ENCODE peak calls at places on chromosome 5, in five cellular contexts. N is CD8-positive, alpha-beta T cell; L is cardiac fibroblast; Y is kidney epithelial cell; R is adrenal gland. B is an unnamed sample.

GRCh38 chr5:155019601-155020226 is 6.2 kb downstream of the KIF4B start:
- DNase-seq in N (no peak), L (no peak), Y (no peak), R (no peak), B (no peak)

GRCh38 chr5:133200256-133200655 is 148.4 kb downstream of the HSPA4 start:
- DNase-seq in N (no peak), L (no peak), Y (no peak), R (no peak), B (no peak)

GRCh38 chr5:122192883-122193496 is 63.6 kb downstream of the ZNF474 start:
- DNase-seq in N (no peak), L (peak), Y (peak), R (no peak), B (peak)

GRCh38 chr5:623531-623930 is 11.4 kb downstream of the CEP72 start:
- DNase-seq in N (no peak), L (no peak), Y (no peak), R (no peak), B (no peak)

GRCh38 chr5:127838661-127839060 is 135.5 kb downstream of the CCDC192 start:
- DNase-seq in N (no peak), L (peak), Y (no peak), R (no peak), B (peak)

GRCh38 chr5:64532212-64532611 is 26.4 kb downstream of the RGS7BP start:
- DNase-seq in N (no peak), L (no peak), Y (no peak), R (no peak), B (no peak)

GRCh38 chr5:9209846-9210547 is 335.9 kb downstream of the SEMA5A start:
- DNase-seq in N (no peak), L (no peak), Y (no peak), R (no peak), B (no peak)

GRCh38 chr5:142826741-142827492 is 56.7 kb downstream of the ARHGAP26 start:
- DNase-seq in N (peak), L (peak), Y (peak), R (peak), B (peak)

GRCh38 chr5:28517691-28518090 is 1479.3 kb upstream of the CDH9 start:
- DNase-seq in N (no peak), L (peak), Y (peak), R (no peak), B (no peak)

GRCh38 chr5:37375091-37375490 is 4.0 kb upstream of the WDR70 start:
- DNase-seq in N (no peak), L (no peak), Y (no peak), R (no peak), B (no peak)

GRCh38 chr5:149408252-149409099 is 29.4 kb upstream of the IL17B start:
- DNase-seq in N (no peak), L (no peak), Y (no peak), R (no peak), B (no peak)

GRCh38 chr5:125480901-125481300 is 734.5 kb upstream of the ZNF608 start:
- DNase-seq in N (no peak), L (no peak), Y (no peak), R (no peak), B (no peak)

GRCh38 chr5:81808106-81808505 is 57.2 kb upstream of the SSBP2 start:
- DNase-seq in N (no peak), L (no peak), Y (no peak), R (no peak), B (no peak)

GRCh38 chr5:1099931-1100651 is 11.8 kb downstream of the SLC12A7 start:
- DNase-seq in N (no peak), L (no peak), Y (no peak), R (no peak), B (no peak)

GRCh38 chr5:153775923-153776322 is 262.8 kb downstream of the FAM114A2 start:
- DNase-seq in N (no peak), L (no peak), Y (no peak), R (no peak), B (no peak)

GRCh38 chr5:126645132-126645531 is 44.4 kb downstream of the PHAX start:
- DNase-seq in N (no peak), L (no peak), Y (no peak), R (no peak), B (no peak)

GRCh38 chr5:173760461-173761181 is 127.5 kb upstream of the CPEB4 start:
- DNase-seq in N (no peak), L (no peak), Y (no peak), R (no peak), B (no peak)

GRCh38 chr5:81696418-81697397 is 54.2 kb downstream of the SSBP2 start:
- DNase-seq in N (no peak), L (no peak), Y (no peak), R (no peak), B (no peak)

GRCh38 chr5:10800852-10801251 is 39.8 kb upstream of the DAP start:
- DNase-seq in N (no peak), L (no peak), Y (no peak), R (no peak), B (no peak)

GRCh38 chr5:10797246-10797645 is 36.2 kb upstream of the DAP start:
- DNase-seq in N (no peak), L (peak), Y (no peak), R (no peak), B (no peak)

DNA sequence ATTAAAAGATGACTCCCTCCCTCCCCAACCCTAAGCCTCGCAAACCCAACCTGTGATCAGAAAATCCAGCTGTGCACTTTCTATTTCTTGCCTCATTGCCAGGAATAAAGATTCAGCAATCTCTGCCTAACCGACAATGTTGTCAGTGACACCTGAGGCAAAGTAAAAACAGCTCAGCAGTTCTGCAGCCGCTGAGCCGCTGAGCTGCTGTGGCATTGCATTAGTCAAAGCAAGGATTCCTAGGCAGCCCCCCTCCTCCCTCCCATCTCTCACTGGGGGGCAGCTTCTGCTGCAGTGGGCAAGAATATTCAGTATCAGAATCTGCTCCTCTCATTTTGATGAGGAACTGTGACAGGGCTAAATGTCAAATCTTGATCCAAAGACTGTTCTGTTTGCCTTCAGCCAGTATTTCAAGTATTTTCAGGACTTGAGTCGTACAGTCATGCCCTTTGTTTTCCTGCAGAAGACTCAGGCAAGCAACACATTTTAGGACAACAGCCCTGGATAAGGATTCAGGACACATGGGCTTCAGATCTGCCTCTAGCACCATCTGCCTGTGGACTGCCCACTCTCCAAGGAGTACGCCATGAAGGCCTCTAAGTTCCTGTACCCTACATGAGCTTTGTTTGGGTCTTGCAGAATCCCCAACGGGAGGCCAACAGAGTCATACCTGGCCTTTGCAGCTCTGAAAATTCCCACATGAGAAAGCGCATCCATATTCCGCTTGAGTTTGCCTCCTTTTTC is 41.1 kb upstream of the DAP start:
- DNase-seq in N (no peak), L (peak), Y (no peak), R (peak), B (no peak)
- H3K4me3 ChIP-seq in N (no peak), L (no peak), Y (no peak), R (no peak), B (no peak)

GRCh38 chr5:180115326-180116076 is 43.9 kb upstream of the RNF130 start:
- DNase-seq in N (no peak), L (no peak), Y (no peak), R (peak), B (no peak)

GRCh38 chr5:180117378-180117725 is 45.8 kb upstream of the RNF130 start:
- DNase-seq in N (no peak), L (no peak), Y (no peak), R (no peak), B (no peak)

GRCh38 chr5:180118391-180118791 is 46.8 kb upstream of the RNF130 start:
- DNase-seq in N (no peak), L (no peak), Y (no peak), R (no peak), B (no peak)

GRCh38 chr5:180116077-180116375 is 44.5 kb upstream of the RNF130 start:
- DNase-seq in N (no peak), L (no peak), Y (no peak), R (peak), B (no peak)

GRCh38 chr5:180116441-180117377 is 45.1 kb upstream of the RNF130 start:
- DNase-seq in N (no peak), L (no peak), Y (no peak), R (peak), B (no peak)
- TF ChIP-seq CTCF in N (no peak), L (no peak), Y (peak), R (no peak), B (no peak)

GRCh38 chr5:91182763-91183162 is 200.4 kb downstream of the ARRDC3 start:
- DNase-seq in N (no peak), L (peak), Y (no peak), R (no peak), B (peak)
- H3K4me3 ChIP-seq in N (no peak), L (no peak), Y (no peak), R (no peak), B (no peak)

GRCh38 chr5:74056102-74056788 is 430.2 kb downstream of the ARHGEF28 start:
- DNase-seq in N (no peak), L (no peak), Y (no peak), R (no peak), B (peak)

GRCh38 chr5:74055446-74056097 is 429.6 kb downstream of the ARHGEF28 start:
- DNase-seq in N (no peak), L (no peak), Y (no peak), R (no peak), B (peak)

GRCh38 chr5:74052441-74052840 is 426.4 kb downstream of the ARHGEF28 start:
- DNase-seq in N (no peak), L (no peak), Y (no peak), R (no peak), B (no peak)

GRCh38 chr5:74054139-74054538 is 428.1 kb downstream of the ARHGEF28 start:
- DNase-seq in N (no peak), L (no peak), Y (no peak), R (no peak), B (no peak)

DNA sequence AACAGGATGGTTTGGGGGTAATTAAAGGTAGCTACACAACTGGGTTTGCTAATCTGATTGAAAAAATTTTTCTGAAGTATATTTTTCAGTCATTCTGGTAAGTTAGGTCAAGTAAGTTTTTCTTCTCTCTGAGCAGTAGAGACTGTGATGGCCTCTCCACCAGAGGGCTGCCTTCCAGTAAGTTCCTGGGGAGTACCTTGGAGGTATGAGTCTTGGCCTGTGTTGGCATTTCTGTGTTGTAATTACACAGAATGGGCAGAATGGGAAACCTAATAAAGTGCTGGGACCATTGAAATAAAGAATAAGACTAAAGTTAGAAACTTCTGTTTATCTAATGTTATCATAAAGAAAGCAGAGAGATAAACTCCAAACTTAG is 430.8 kb downstream of the ARHGEF28 start:
- DNase-seq in N (no peak), L (peak), Y (no peak), R (peak), B (peak)
- TF ChIP-seq CTCF in N (no peak), L (peak), Y (peak), R (peak), B (peak)

GRCh38 chr5:134268919-134269318 is 43.0 kb upstream of the PPP2CA start:
- DNase-seq in N (no peak), L (no peak), Y (no peak), R (no peak), B (no peak)

GRCh38 chr5:134268019-134268601 is 42.2 kb upstream of the PPP2CA start:
- DNase-seq in N (no peak), L (no peak), Y (no peak), R (no peak), B (no peak)

GRCh38 chr5:134275822-134276221 is 49.9 kb upstream of the PPP2CA start:
- DNase-seq in N (no peak), L (no peak), Y (peak), R (no peak), B (peak)

GRCh38 chr5:134271059-134271458 is 45.2 kb upstream of the PPP2CA start:
- DNase-seq in N (no peak), L (no peak), Y (no peak), R (no peak), B (no peak)

DNA sequence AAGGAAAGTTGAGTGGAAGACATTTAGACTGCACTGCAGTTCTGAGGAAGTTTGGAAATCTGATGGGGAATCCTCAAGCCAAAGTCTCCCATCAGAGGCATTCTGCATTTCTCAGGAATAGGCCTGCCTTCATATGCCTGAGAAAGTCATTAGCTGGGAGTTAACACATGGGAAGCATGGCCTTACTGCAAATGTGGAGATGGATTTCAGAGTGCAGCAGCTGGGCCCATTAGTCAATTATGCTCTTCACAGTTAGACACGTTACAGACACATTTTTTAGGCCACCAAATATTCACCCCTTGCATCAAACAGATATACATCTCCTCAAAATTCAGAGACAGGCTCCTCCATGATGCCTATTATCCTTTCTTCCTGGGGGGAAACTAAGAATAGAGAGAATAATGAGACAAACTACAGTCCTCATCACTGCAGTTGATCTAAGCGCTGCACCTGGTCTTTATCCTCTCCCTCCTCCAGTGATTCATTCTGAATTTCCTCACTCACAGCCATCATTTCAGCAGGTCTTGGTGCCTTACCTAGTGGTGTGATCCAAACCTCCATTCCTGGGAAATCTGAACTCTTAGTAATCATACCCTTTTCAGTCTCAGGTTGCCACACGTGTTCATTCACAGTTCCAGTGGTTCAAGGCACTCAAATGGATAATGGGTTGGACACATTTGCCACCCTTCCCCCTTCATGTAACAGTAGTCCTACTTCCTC is 47.9 kb upstream of the PPP2CA start:
- DNase-seq in N (no peak), L (no peak), Y (peak), R (no peak), B (no peak)
- H3K4me3 ChIP-seq in N (no peak), L (no peak), Y (no peak), R (no peak), B (no peak)

DNA sequence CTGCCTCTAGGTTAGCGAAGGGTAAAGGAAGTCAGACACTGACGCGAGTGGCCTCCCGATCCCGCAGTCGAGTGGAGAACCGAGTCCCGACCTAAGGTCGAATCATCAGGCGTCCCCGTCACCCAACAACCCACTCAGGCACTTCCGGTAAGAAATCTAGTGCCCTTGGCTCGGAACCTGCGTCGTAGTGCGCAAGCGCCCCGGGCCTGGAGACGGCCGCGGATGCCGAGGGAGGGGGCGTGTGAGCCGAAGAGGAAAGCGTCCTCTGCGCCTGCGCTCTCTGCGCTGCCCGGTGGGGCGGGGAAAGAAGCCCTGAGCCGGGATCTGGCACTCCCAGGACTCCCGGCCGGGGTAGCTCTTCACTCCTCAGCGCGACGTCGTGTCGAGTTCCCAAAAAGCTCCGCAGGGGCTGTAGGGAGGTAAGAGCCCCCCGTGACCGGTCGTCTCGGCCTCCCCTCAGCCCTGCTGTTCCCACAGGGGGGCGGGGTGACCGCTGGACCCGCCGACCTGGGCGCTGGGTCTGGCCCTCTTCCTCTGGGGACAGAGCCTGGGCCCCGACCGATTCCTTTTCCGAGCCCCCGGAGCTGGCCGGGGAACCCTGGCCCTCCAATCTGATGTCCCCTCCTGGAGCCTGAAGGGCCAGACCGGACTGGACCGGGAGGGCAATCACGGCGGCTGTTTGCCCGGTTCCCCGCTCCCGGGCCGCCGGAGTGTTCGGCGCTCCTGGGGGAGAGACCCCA is at the start of gene ZFYVE16:
- DNase-seq in N (peak), L (peak), Y (peak), R (peak), B (peak)
- TF ChIP-seq CTCF in N (no peak), L (no peak), Y (peak), R (peak), B (no peak)